ENCODE peak calls at places on chromosomes 4 and X, in seven cellular contexts. X is breast epithelium; P is left lung; T is CD4-positive, alpha-beta T cell; E is lower lobe of right lung; S is ovary; B is Panc1. J is an unnamed sample.

GRCh38 chr4:4673070-4673469 is 131.2 kb upstream of the STX18 start:
- DNase-seq in X (no peak), P (no peak), T (no peak), E (no peak), S (peak; percentile 20), B (no peak), J (peak; percentile 95)

GRCh38 chr4:6988016-6988715 is 55.0 kb upstream of the TADA2B start:
- DNase-seq in X (no peak), P (no peak), T (no peak), E (no peak), S (no peak), B (no peak), J (no peak)

GRCh38 chr4:121484633-121485032 is 103.8 kb upstream of the QRFPR start:
- DNase-seq in X (no peak), P (no peak), T (no peak), E (peak; percentile 56), S (no peak), B (peak; percentile 20), J (no peak)

GRCh38 chrX:30741545-30741944 is 88.3 kb downstream of the GK start:
- DNase-seq in X (no peak), P (no peak), T (no peak), E (no peak), S (no peak), B (no peak), J (no peak)

GRCh38 chr4:5943561-5943960 is 50.7 kb upstream of the CRMP1 start:
- DNase-seq in X (no peak), P (no peak), T (no peak), E (no peak), S (no peak), B (no peak), J (no peak)

GRCh38 chr4:10380695-10381094 is 76.5 kb downstream of the ZNF518B start:
- DNase-seq in X (no peak), P (no peak), T (no peak), E (no peak), S (no peak), B (no peak), J (no peak)

GRCh38 chrX:53262918-53263394 is 18.4 kb downstream of the IQSEC2 start:
- DNase-seq in X (no peak), P (no peak), T (no peak), E (no peak), S (no peak), B (no peak), J (no peak)

GRCh38 chr4:35900608-35901243 is 343.6 kb downstream of the ARAP2 start:
- DNase-seq in X (no peak), P (no peak), T (no peak), E (no peak), S (no peak), B (no peak), J (no peak)

GRCh38 chrX:153727108-153727931 is 2.7 kb downstream of the ABCD1 start:
- DNase-seq in X (no peak), P (peak; percentile 52), T (no peak), E (peak; percentile 56), S (no peak), B (no peak), J (no peak)

GRCh38 chrX:139532834-139533233 is 2.3 kb downstream of the F9 start:
- DNase-seq in X (no peak), P (no peak), T (no peak), E (no peak), S (no peak), B (no peak), J (no peak)

GRCh38 chrX:374566-374965 is 12.1 kb downstream of the PPP2R3B start:
- DNase-seq in X (no peak), P (no peak), T (no peak), E (no peak), S (no peak), B (no peak), J (no peak)

GRCh38 chrX:111652719-111653118 is 28.3 kb upstream of the ALG13 start:
- DNase-seq in X (no peak), P (no peak), T (no peak), E (no peak), S (no peak), B (no peak), J (no peak)

GRCh38 chrX:39619182-39620009 is 478.4 kb downstream of the BCOR start:
- DNase-seq in X (no peak), P (no peak), T (no peak), E (no peak), S (no peak), B (no peak), J (no peak)

GRCh38 chr4:119314356-119314755 is 7.6 kb downstream of the FABP2 start:
- DNase-seq in X (no peak), P (no peak), T (no peak), E (no peak), S (no peak), B (no peak), J (no peak)

GRCh38 chr4:81173213-81173612 is 41.8 kb downstream of the PRKG2 start:
- DNase-seq in X (no peak), P (no peak), T (no peak), E (no peak), S (no peak), B (no peak), J (no peak)

GRCh38 chr4:41145571-41146078 is 68.7 kb downstream of the APBB2 start:
- DNase-seq in X (no peak), P (no peak), T (no peak), E (no peak), S (no peak), B (no peak), J (no peak)

GRCh38 chr4:40193578-40193977 is 3.3 kb upstream of the RHOH start:
- DNase-seq in X (no peak), P (no peak), T (no peak), E (no peak), S (no peak), B (no peak), J (no peak)

GRCh38 chr4:3515646-3516045 is 16.6 kb downstream of the LRPAP1 start:
- DNase-seq in X (no peak), P (no peak), T (no peak), E (peak; percentile 44), S (no peak), B (no peak), J (no peak)

GRCh38 chr4:124948976-124949597 is 236.6 kb upstream of the ANKRD50 start:
- DNase-seq in X (no peak), P (no peak), T (no peak), E (no peak), S (no peak), B (no peak), J (no peak)

GRCh38 chr4:16269742-16270522 is 43.7 kb upstream of the TAPT1 start:
- DNase-seq in X (no peak), P (no peak), T (no peak), E (peak; percentile 52), S (no peak), B (no peak), J (no peak)

GRCh38 chr4:56786955-56787354 is 34.5 kb downstream of the SPINK2 start:
- DNase-seq in X (no peak), P (no peak), T (no peak), E (peak; percentile 49), S (peak; percentile 57), B (no peak), J (no peak)

GRCh38 chrX:50881028-50881427 is 29.5 kb upstream of the BMP15 start:
- DNase-seq in X (no peak), P (no peak), T (no peak), E (no peak), S (no peak), B (no peak), J (no peak)

GRCh38 chr4:58749206-58749605 is 1639.0 kb upstream of the IGFBP7 start:
- DNase-seq in X (no peak), P (peak; percentile 32), T (no peak), E (no peak), S (no peak), B (no peak), J (no peak)

DNA sequence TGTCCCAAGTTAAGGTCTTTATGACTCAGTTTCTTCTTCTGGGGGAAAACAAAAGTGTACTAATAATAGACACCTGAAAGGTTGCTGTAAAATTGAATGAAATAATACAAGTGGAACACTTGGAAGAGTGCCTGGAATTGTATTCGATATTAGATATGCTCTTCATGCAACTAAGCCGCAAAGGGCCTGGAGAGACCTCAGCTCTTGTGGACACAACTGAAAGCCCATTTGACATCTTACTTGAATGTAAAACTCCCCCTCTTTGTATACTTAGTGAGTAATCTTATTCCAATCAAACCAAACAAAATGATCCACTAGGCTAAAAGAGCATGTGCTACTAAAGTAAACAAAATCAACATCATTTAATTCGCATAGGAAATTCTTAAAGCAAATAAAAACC is 516 bp upstream of the MAP9 start:
- DNase-seq in X (no peak), P (no peak), T (no peak), E (no peak), S (no peak), B (no peak), J (no peak)
- H3K27ac ChIP-seq in X (peak overlapping the region; percentile 13), P (no peak overlapping the region), T (no peak overlapping the region), E (no peak overlapping the region), S (no peak overlapping the region), B (peak overlapping the region; percentile 70), J (no peak overlapping the region)

GRCh38 chrX:20529711-20530110 is 263.0 kb upstream of the RPS6KA3 start:
- DNase-seq in X (no peak), P (no peak), T (no peak), E (no peak), S (no peak), B (no peak), J (no peak)
- H3K27ac ChIP-seq in X (no peak overlapping the region), P (no peak overlapping the region), T (no peak overlapping the region), E (no peak overlapping the region), S (no peak overlapping the region), B (no peak overlapping the region), J (no peak overlapping the region)

DNA sequence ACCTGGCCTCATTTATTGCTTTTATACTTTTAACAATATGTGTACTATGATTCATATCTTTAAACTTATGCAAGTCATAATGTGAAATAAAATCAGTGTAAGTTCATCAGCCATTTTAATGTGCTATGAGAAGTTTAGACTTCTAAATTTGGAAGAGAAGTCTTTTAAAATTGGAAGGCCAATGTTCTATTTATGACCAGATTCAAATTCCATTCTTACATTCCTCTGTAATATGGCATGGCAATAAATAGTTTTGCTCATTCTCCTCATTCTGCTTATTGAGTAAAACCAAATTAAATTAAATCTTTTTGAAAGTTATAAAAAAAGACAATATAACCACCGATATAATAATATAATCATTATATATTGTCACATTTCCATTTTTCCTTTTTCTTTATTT is 126.2 kb downstream of the SORBS2 start:
- DNase-seq in X (no peak), P (no peak), T (no peak), E (no peak), S (no peak), B (no peak), J (no peak)
- H3K27ac ChIP-seq in X (no peak overlapping the region), P (no peak overlapping the region), T (no peak overlapping the region), E (no peak overlapping the region), S (no peak overlapping the region), B (no peak overlapping the region), J (no peak overlapping the region)

GRCh38 chr4:2172627-2173231 is 69.2 kb downstream of the HAUS3 start:
- DNase-seq in X (no peak), P (no peak), T (no peak), E (no peak), S (no peak), B (no peak), J (no peak)

GRCh38 chr4:2174061-2174460 is 67.9 kb downstream of the HAUS3 start:
- DNase-seq in X (no peak), P (no peak), T (no peak), E (no peak), S (no peak), B (no peak), J (no peak)

GRCh38 chr4:2177443-2178093 is 64.4 kb downstream of the HAUS3 start:
- DNase-seq in X (no peak), P (no peak), T (no peak), E (no peak), S (no peak), B (no peak), J (no peak)

GRCh38 chr4:2178986-2179385 is 62.9 kb downstream of the HAUS3 start:
- DNase-seq in X (no peak), P (no peak), T (no peak), E (no peak), S (no peak), B (no peak), J (no peak)

GRCh38 chr4:2175990-2176698 is 65.8 kb downstream of the HAUS3 start:
- DNase-seq in X (no peak), P (no peak), T (no peak), E (no peak), S (no peak), B (no peak), J (no peak)
- H3K27ac ChIP-seq in X (no peak overlapping the region), P (no peak overlapping the region), T (no peak overlapping the region), E (no peak overlapping the region), S (no peak overlapping the region), B (no peak overlapping the region), J (no peak overlapping the region)